ENCODE peak calls at places on chromosomes 13 and 19, in nine cellular contexts. F, J, P, Y, K, Z, N, W and C are unnamed samples.

GRCh38 chr19:47190167-47190727 is 40.8 kb downstream of the BBC3 start:
- DNase-seq in N (peak), Z (no peak), K (no peak), W (peak), J (peak), F (peak), Y (peak), P (peak), C (peak)

GRCh38 chr19:58549664-58550361 is 5.1 kb downstream of the CHMP2A start:
- DNase-seq in K (no peak), Y (no peak), Z (no peak), P (no peak), J (no peak), F (no peak), W (no peak), N (no peak), C (no peak)

GRCh38 chr13:51770681-51771417 is 33.1 kb downstream of the DHRS12 start:
- DNase-seq in Z (no peak), P (no peak), F (no peak), W (no peak), N (no peak), Y (no peak), J (no peak), K (no peak), C (no peak)

GRCh38 chr19:22326219-22326618 is 40.0 kb downstream of the ZNF729 start:
- DNase-seq in P (no peak), Y (no peak), Z (no peak), N (no peak), W (no peak), F (no peak), K (no peak), J (no peak), C (no peak)

GRCh38 chr19:8120636-8121480 is 28.5 kb downstream of the FBN3 start:
- DNase-seq in N (no peak), K (no peak), J (no peak), Z (no peak), F (no peak), Y (no peak), W (no peak), P (no peak), C (no peak)

GRCh38 chr13:85204668-85205344 is 594.4 kb downstream of the SLITRK6 start:
- DNase-seq in Z (no peak), F (no peak), N (no peak), Y (no peak), K (no peak), J (no peak), P (no peak), W (no peak), C (no peak)

GRCh38 chr13:47332149-47332548 is 435.3 kb upstream of the HTR2A start:
- DNase-seq in F (no peak), N (no peak), Y (no peak), K (no peak), W (no peak), Z (no peak), P (peak), J (no peak), C (no peak)

GRCh38 chr19:14472202-14472961 is 2.8 kb downstream of the PTGER1 start:
- DNase-seq in W (peak), Y (peak), Z (peak), J (peak), F (peak), P (peak), N (no peak), K (peak), C (no peak)

GRCh38 chr13:111587249-111587648 is 266.8 kb downstream of the TEX29 start:
- DNase-seq in N (no peak), W (no peak), K (no peak), Y (no peak), J (no peak), Z (no peak), F (no peak), P (no peak), C (no peak)

GRCh38 chr19:48990400-48990799 is 2.7 kb downstream of the GYS1 start:
- DNase-seq in N (no peak), P (peak), Z (no peak), J (no peak), W (no peak), K (no peak), F (no peak), Y (no peak), C (no peak)

GRCh38 chr13:110644892-110645521 is 29.7 kb downstream of the NAXD start:
- DNase-seq in K (no peak), Y (peak), W (peak), J (no peak), Z (no peak), N (peak), P (peak), F (peak), C (peak)

GRCh38 chr13:79225487-79226232 is 180.4 kb downstream of the RBM26 start:
- DNase-seq in Y (no peak), F (no peak), Z (no peak), P (no peak), N (no peak), K (no peak), W (no peak), J (no peak), C (no peak)